ENCODE peak calls at places on chromosomes 13 and 19, in four cellular contexts. K is HEK293T, S is GM12878, U is HepG2. R is an unnamed sample.

GRCh38 chr19:13102666-13103584 is at the start of gene LYL1:
- DNase-seq in K (no peak), S (no peak), U (peak), R (peak)

GRCh38 chr19:13953021-13953531 is 767 bp downstream of the DCAF15 start:
- DNase-seq in K (no peak), S (no peak), U (no peak), R (peak)

GRCh38 chr19:33405491-33406461 is 32.3 kb downstream of the CEBPG start:
- DNase-seq in K (no peak), S (no peak), U (no peak), R (no peak)

GRCh38 chr13:34750078-34750703 is 191.9 kb upstream of the NBEA start:
- DNase-seq in K (no peak), S (no peak), U (no peak), R (no peak)

GRCh38 chr13:111344471-111345191 is 24.2 kb downstream of the TEX29 start:
- DNase-seq in K (peak), S (no peak), U (peak), R (peak)

GRCh38 chr19:46955813-46956371 is 63.7 kb upstream of the NPAS1 start:
- DNase-seq in K (no peak), S (no peak), U (no peak), R (no peak)

GRCh38 chr13:100363351-100363750 is 225.2 kb downstream of the GGACT start:
- DNase-seq in K (no peak), S (no peak), U (no peak), R (no peak)

GRCh38 chr13:112764028-112764427 is 74.2 kb downstream of the ATP11A start:
- DNase-seq in K (no peak), S (no peak), U (no peak), R (no peak)

GRCh38 chr19:48681127-48681470 is 8.3 kb upstream of the NTN5 start:
- DNase-seq in K (no peak), S (no peak), U (no peak), R (no peak)

GRCh38 chr19:7575426-7576040 is 20.1 kb upstream of the CAMSAP3 start:
- DNase-seq in K (no peak), S (no peak), U (no peak), R (peak)

GRCh38 chr13:48194392-48194754 is 38.6 kb upstream of the ITM2B start:
- DNase-seq in K (no peak), S (peak), U (no peak), R (no peak)

GRCh38 chr13:23069571-23069970 is 111.2 kb upstream of the SGCG start:
- DNase-seq in K (no peak), S (no peak), U (no peak), R (no peak)

GRCh38 chr13:86741762-86742285 is 929.3 kb upstream of the SLITRK5 start:
- DNase-seq in K (no peak), S (no peak), U (no peak), R (no peak)

GRCh38 chr19:10295847-10296591 is 6.3 kb downstream of the ICAM5 start:
- DNase-seq in K (no peak), S (no peak), U (no peak), R (peak)

GRCh38 chr13:32124743-32125142 is 93.2 kb downstream of the FRY start:
- DNase-seq in K (no peak), S (no peak), U (no peak), R (no peak)

GRCh38 chr13:50731400-50731799 is 112.1 kb downstream of the DLEU7 start:
- DNase-seq in K (no peak), S (peak), U (no peak), R (no peak)
- TF ChIP-seq FOXK2 in K (no peak), S (no peak), U (no peak), R (no peak)

DNA sequence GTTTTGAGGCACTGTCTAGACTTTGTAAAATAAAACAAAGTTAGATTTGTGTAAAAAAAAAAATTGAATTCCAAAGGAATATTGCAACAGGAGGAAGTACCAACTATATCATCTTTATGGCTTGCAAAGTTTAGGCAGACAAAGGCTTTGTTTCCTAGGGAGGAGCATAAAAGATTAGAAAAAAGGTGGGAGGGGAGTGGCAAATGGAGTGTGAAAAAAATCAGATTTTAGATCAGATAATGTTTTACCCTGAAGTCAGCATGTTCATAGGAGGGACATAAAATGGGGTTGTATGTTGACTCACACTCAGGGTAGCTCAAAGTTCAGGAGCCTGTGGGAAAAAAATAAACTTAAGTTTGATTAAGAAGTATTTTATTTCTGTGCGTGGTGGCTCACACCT is 3.7 kb downstream of the ZNF85 start:
- DNase-seq in K (no peak), S (no peak), U (peak), R (no peak)
- TF ChIP-seq FOXK2 in K (no peak), S (no peak), U (no peak), R (no peak)

GRCh38 chr19:17886515-17886914 is 14.8 kb downstream of the SLC5A5 start:
- DNase-seq in K (no peak), S (peak), U (no peak), R (no peak)

GRCh38 chr19:17893766-17894165 is 22.0 kb downstream of the SLC5A5 start:
- DNase-seq in K (no peak), S (no peak), U (no peak), R (peak)

GRCh38 chr19:17888260-17888659 is 16.5 kb downstream of the SLC5A5 start:
- DNase-seq in K (no peak), S (no peak), U (no peak), R (no peak)

GRCh38 chr19:17883627-17884413 is 12.1 kb downstream of the SLC5A5 start:
- DNase-seq in K (peak), S (no peak), U (no peak), R (peak)

DNA sequence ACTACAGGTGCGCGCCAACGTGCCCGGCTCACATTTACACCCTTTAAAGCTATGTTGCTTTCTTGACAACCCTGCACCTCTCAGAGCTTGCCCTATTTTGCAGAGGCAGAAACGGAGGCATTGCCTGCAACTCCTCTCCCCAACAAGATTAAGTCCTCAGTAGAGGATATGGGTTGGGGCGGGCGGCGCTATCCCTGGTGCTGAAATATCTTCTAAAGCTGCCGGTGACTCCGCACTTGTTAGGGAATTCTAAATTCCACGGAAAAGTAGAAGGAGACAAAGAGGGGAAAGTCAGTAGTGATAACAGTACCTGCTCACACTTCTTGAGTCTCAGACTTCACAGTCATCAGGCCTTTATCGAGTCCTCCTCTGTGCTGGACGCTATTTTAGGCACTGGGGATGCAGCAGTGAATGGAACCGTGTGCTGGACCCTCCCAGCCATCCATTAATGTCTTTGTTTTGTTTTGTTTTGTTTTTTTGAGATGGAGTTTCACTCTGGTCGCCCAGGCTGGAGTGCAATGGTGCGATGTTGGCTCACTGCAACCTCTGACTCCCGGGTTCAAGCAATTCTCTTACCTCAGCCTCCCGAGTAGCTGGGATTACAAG is 18.0 kb downstream of the SLC5A5 start:
- DNase-seq in K (peak), S (no peak), U (peak), R (peak)
- TF ChIP-seq FOXK2 in K (no peak), S (no peak), U (no peak), R (no peak)

GRCh38 chr19:1469936-1470863 is 8.8 kb downstream of the C19orf25 start:
- DNase-seq in K (peak), S (no peak), U (no peak), R (peak)
- TF ChIP-seq FOXK2 in K (no peak), S (no peak), U (no peak), R (no peak)

GRCh38 chr13:19961484-19961883 is 3.0 kb downstream of the ZMYM2 start:
- DNase-seq in K (no peak), S (no peak), U (no peak), R (no peak)
- TF ChIP-seq FOXK2 in K (no peak), S (no peak), U (no peak), R (no peak)

GRCh38 chr19:42132030-42132628 is at the start of gene POU2F2:
- DNase-seq in K (no peak), S (peak), U (no peak), R (peak)

GRCh38 chr19:42134671-42135070 is 2.4 kb upstream of the POU2F2 start:
- DNase-seq in K (no peak), S (no peak), U (no peak), R (no peak)

GRCh38 chr19:42131149-42132029 is 857 bp downstream of the POU2F2 start:
- DNase-seq in K (no peak), S (no peak), U (no peak), R (no peak)

GRCh38 chr19:42130254-42130573 is 2.0 kb downstream of the POU2F2 start:
- DNase-seq in K (no peak), S (peak), U (no peak), R (no peak)

GRCh38 chr19:42132851-42133528 is 744 bp upstream of the POU2F2 start:
- DNase-seq in K (peak), S (peak), U (peak), R (peak)
- TF ChIP-seq FOXK2 in K (no peak), S (no peak), U (no peak), R (no peak)